ENCODE peak calls at places on chromosomes 6 and 20, in six cellular contexts. Q is HCT116, C is PC-3, E is GM23248, A is MM.1S, W is SK-N-SH. H is an unnamed sample. For H3K4me1, the result is how much of the 10 kb centered on the place peaks cover.

GRCh38 chr20:46317685-46318177 is 9.4 kb upstream of the CDH22 start:
- DNase-seq in Q (no peak), C (no peak), E (no peak), A (no peak), W (no peak), H (no peak)

GRCh38 chr6:13194852-13195251 is 133.5 kb downstream of the TBC1D7 start:
- DNase-seq in Q (peak), C (peak), E (peak), A (peak), W (peak), H (peak)

GRCh38 chr20:884983-885952 is 30.9 kb downstream of the ANGPT4 start:
- DNase-seq in Q (no peak), C (peak), E (peak), A (peak), W (no peak), H (peak)

GRCh38 chr20:62245911-62246280 is 7.6 kb downstream of the OSBPL2 start:
- DNase-seq in Q (no peak), C (no peak), E (no peak), A (no peak), W (no peak), H (no peak)

GRCh38 chr20:10595985-10596384 is 77.8 kb downstream of the JAG1 start:
- DNase-seq in Q (no peak), C (no peak), E (no peak), A (no peak), W (no peak), H (no peak)

GRCh38 chr20:38725959-38726848 is 1.9 kb downstream of the SLC32A1 start:
- DNase-seq in Q (no peak), C (peak), E (no peak), A (peak), W (peak), H (peak)

GRCh38 chr6:164243949-164244348 is 829.4 kb downstream of the QKI start:
- DNase-seq in Q (no peak), C (peak), E (no peak), A (no peak), W (no peak), H (no peak)

GRCh38 chr20:38460040-38460623 is 12.5 kb upstream of the RALGAPB start:
- DNase-seq in Q (peak), C (peak), E (peak), A (no peak), W (peak), H (no peak)

GRCh38 chr6:5379647-5380242 is 118.4 kb downstream of the FARS2 start:
- DNase-seq in Q (peak), C (peak), E (peak), A (peak), W (peak), H (peak)

GRCh38 chr20:9660236-9660868 is 146.0 kb downstream of the LAMP5 start:
- DNase-seq in Q (no peak), C (peak), E (peak), A (peak), W (no peak), H (peak)

GRCh38 chr6:166446567-166447065 is 63.9 kb upstream of the MPC1 start:
- DNase-seq in Q (no peak), C (no peak), E (no peak), A (no peak), W (no peak), H (no peak)

GRCh38 chr6:156564807-156565149 is 212.4 kb upstream of the ARID1B start:
- DNase-seq in Q (no peak), C (no peak), E (no peak), A (no peak), W (peak), H (no peak)

GRCh38 chr20:17534077-17534476 is 2.9 kb upstream of the BFSP1 start:
- DNase-seq in Q (no peak), C (no peak), E (no peak), A (no peak), W (no peak), H (no peak)

GRCh38 chr20:37579091-37579490 is 51.4 kb upstream of the BLCAP start:
- DNase-seq in Q (no peak), C (no peak), E (no peak), A (no peak), W (no peak), H (no peak)

GRCh38 chr6:14553515-14553914 is 435.9 kb downstream of the CD83 start:
- DNase-seq in Q (no peak), C (no peak), E (no peak), A (no peak), W (no peak), H (no peak)

GRCh38 chr6:101400341-101400740 is 6.8 kb downstream of the GRIK2 start:
- DNase-seq in Q (no peak), C (no peak), E (no peak), A (no peak), W (no peak), H (no peak)

GRCh38 chr6:13787146-13787545 is 27.2 kb downstream of the MCUR1 start:
- DNase-seq in Q (no peak), C (no peak), E (peak), A (no peak), W (no peak), H (peak)

GRCh38 chr20:57579898-57580447 is 19.1 kb downstream of the PCK1 start:
- DNase-seq in Q (no peak), C (no peak), E (peak), A (no peak), W (no peak), H (no peak)

GRCh38 chr6:40623178-40623577 is 36.0 kb upstream of the LRFN2 start:
- DNase-seq in Q (no peak), C (no peak), E (no peak), A (no peak), W (no peak), H (no peak)

GRCh38 chr20:57649617-57650015 is 29.4 kb upstream of the ZBP1 start:
- DNase-seq in Q (no peak), C (no peak), E (no peak), A (no peak), W (no peak), H (no peak)

GRCh38 chr6:33628401-33628964 is 7.4 kb downstream of the ITPR3 start:
- DNase-seq in Q (no peak), C (no peak), E (peak), A (peak), W (no peak), H (no peak)

GRCh38 chr20:59043698-59044097 is 1.1 kb upstream of the PRELID3B start:
- DNase-seq in Q (no peak), C (peak), E (peak), A (no peak), W (no peak), H (no peak)

GRCh38 chr6:14743465-14744211 is 502.2 kb upstream of the JARID2 start:
- DNase-seq in Q (peak), C (peak), E (peak), A (no peak), W (no peak), H (no peak)

GRCh38 chr6:43267619-43268347 is 24.5 kb downstream of the TTBK1 start:
- DNase-seq in Q (no peak), C (no peak), E (no peak), A (no peak), W (no peak), H (no peak)

GRCh38 chr6:34383651-34384304 is 8.7 kb downstream of the NUDT3 start:
- DNase-seq in Q (no peak), C (no peak), E (peak), A (no peak), W (no peak), H (no peak)

GRCh38 chr6:108594640-108595039 is 33.9 kb downstream of the FOXO3 start:
- DNase-seq in Q (no peak), C (peak), E (no peak), A (no peak), W (no peak), H (no peak)

GRCh38 chr20:56360133-56360898 is 1.5 kb downstream of the FAM210B start:
- DNase-seq in Q (no peak), C (peak), E (no peak), A (no peak), W (peak), H (no peak)

GRCh38 chr6:113437571-113437970 is 419.6 kb upstream of the MARCKS start:
- DNase-seq in Q (no peak), C (peak), E (peak), A (no peak), W (no peak), H (no peak)

GRCh38 chr6:128280960-128281359 is 239.4 kb downstream of the PTPRK start:
- DNase-seq in Q (no peak), C (no peak), E (no peak), A (no peak), W (no peak), H (peak)

GRCh38 chr6:137013738-137014602 is 30.8 kb downstream of the IL20RA start:
- DNase-seq in Q (peak), C (peak), E (peak), A (peak), W (peak), H (peak)

GRCh38 chr6:11609324-11610071 is 71.9 kb downstream of the TMEM170B start:
- DNase-seq in Q (no peak), C (peak), E (peak), A (no peak), W (no peak), H (peak)

GRCh38 chr6:88166493-88166900 is 350 bp upstream of the CNR1 start:
- DNase-seq in Q (no peak), C (no peak), E (no peak), A (no peak), W (peak), H (no peak)

GRCh38 chr6:96101564-96101963 is 85.8 kb downstream of the FUT9 start:
- DNase-seq in Q (no peak), C (peak), E (no peak), A (no peak), W (no peak), H (no peak)

GRCh38 chr20:37958856-37959255 is 55.9 kb downstream of the VSTM2L start:
- DNase-seq in Q (no peak), C (no peak), E (no peak), A (no peak), W (no peak), H (no peak)

GRCh38 chr6:111564482-111564945 is 41.2 kb downstream of the TRAF3IP2 start:
- DNase-seq in Q (no peak), C (peak), E (peak), A (no peak), W (no peak), H (no peak)
- TF ChIP-seq EZH2phosphoT487 in Q (no peak), C (no peak), E (no peak), A (no peak), W (no peak), H (no peak)

DNA sequence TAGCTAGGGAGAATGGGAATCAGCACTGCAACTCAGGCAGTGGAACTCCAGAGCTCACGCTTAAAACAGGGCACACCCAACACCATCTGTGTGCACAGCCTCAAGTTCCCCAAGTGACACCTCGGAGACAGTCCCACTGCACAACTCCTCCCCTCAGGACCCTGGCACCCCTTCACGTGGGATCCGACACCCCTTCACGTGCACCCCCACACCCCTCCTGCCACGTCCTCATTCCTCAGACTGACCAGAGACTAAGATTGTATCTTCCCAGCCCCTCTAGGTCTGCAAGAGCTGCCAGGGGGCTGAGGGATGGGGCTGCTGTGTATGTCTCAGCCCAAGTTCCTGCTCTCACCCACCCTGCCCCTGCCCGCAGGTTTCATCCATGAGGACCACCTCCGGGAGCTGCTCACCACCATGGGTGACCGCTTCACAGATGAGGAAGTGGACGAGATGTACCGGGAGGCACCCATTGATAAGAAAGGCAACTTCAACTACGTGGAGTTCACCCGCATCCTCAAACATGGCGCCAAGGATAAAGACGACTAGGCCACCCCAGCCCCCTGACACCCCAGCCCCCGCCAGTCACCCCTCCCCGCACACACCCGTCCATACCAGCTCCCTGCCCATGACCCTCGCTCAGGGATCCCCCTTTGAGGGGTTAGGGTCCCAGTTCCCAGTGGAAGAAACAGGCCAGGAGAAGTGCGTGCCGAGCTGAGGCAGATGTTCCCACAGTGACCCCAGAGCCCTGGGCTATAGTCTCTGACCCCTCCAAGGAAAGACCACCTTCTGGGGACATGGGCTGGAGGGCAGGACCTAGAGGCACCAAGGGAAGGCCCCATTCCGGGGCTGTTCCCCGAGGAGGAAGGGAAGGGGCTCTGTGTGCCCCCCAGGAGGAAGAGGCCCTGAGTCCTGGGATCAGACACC is 7.6 kb downstream of the MYL9 start:
- DNase-seq in Q (no peak), C (no peak), E (no peak), A (no peak), W (no peak), H (no peak)
- H3K4me1 ChIP-seq in Q (under half), C (under half), E (under half), A (under half), W (under half), H (under half)

GRCh38 chr20:60808701-60809100 is 443.4 kb upstream of the CDH4 start:
- DNase-seq in Q (no peak), C (no peak), E (no peak), A (no peak), W (no peak), H (no peak)
- H3K9ac ChIP-seq in Q (no peak), C (no peak), E (no peak), A (no peak), W (no peak), H (no peak)

DNA sequence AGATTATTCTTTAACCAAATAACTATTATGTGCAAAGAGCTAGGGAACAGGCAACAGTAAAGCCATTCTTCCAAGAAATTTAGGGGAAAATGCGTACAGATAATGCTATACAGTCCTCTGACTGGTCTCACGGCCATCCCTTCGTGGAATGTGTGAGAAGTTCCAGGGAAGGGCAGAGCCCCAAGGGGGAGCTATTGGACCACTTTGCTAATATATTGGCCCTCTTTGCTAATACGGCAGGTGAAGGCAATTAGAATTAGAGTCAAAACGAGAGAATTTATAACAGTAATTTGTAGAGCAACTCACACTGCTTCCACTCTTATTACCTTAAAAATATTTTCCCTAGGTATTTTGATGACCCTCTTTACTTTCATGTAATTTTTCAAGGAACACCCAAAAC is 140.4 kb downstream of the IMPG1 start:
- DNase-seq in Q (peak), C (peak), E (peak), A (no peak), W (peak), H (peak)
- TF ChIP-seq EZH2phosphoT487 in Q (no peak), C (no peak), E (no peak), A (no peak), W (no peak), H (no peak)

DNA sequence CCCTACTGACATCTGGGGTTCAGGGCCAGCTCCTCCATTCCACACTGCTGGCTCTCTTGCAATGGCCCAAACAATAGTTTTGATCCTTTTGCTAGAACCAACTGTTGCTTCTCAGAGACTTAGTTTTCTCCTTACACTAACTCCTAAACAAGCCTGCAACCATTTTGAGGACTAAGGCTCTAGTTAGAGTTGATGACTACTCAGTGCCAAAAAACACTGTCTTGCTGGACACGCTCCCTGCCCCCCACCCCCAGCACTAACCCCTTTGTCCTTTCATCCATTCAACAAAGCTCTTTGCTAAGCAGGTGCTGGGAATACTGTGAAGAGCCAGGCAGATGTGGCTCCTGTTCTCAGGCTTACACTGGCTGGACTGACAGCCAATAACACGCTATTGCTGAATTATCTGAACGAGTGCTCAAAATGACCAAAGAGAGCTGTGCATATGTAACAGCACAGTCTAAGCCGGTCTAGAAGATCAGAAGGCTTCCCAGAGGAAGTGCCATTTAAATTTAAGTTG is 17.6 kb downstream of the GCLC start:
- DNase-seq in Q (no peak), C (no peak), E (no peak), A (no peak), W (no peak), H (peak)
- H3K4me1 ChIP-seq in Q (under half), C (under half), E (under half), A (under half), W (under half), H (half or more)

GRCh38 chr6:84457276-84457675 is 229.8 kb upstream of the CEP162 start:
- DNase-seq in Q (no peak), C (peak), E (no peak), A (no peak), W (no peak), H (peak)
- H3K9ac ChIP-seq in Q (no peak), C (no peak), E (no peak), A (no peak), W (no peak), H (no peak)

GRCh38 chr6:37663016-37663810 is 34.5 kb downstream of the MDGA1 start:
- DNase-seq in Q (no peak), C (no peak), E (peak), A (no peak), W (no peak), H (no peak)
- TF ChIP-seq EZH2phosphoT487 in Q (no peak), C (no peak), E (no peak), A (no peak), W (no peak), H (no peak)